ENCODE peak calls at places on chromosomes 1 and 21, in eight cellular contexts. W is SJSA1, G is psoas muscle, F is right cardiac atrium, T is ovary, Z is fibroblast of lung, L is endothelial cell of umbilical vein, Y is AG04450. V is an unnamed sample. For H3K9me3, the result is how much of the 10 kb centered on the place peaks cover.

GRCh38 chr1:209692745-209693504 is 11.7 kb upstream of the HSD11B1 start:
- DNase-seq in F (peak), Y (peak), G (peak), T (peak), Z (peak), L (peak), W (peak), V (peak)

GRCh38 chr1:235327559-235328270 is at the start of gene ARID4B:
- DNase-seq in W (peak), T (peak), Z (no peak), G (peak), Y (no peak), F (peak), L (no peak), V (no peak)

GRCh38 chr1:201546093-201546492 is 7.2 kb downstream of the NAV1 start:
- DNase-seq in L (no peak), G (no peak), Y (no peak), F (no peak), T (no peak), W (no peak), Z (no peak), V (no peak)

GRCh38 chr21:33839167-33839716 is 76.4 kb downstream of the ATP5PO start:
- DNase-seq in W (no peak), Z (no peak), F (no peak), G (no peak), Y (no peak), L (no peak), T (no peak), V (no peak)

GRCh38 chr1:56376188-56376984 is 203.0 kb downstream of the PLPP3 start:
- DNase-seq in L (peak), T (peak), W (no peak), G (peak), Y (no peak), Z (peak), F (peak), V (no peak)

GRCh38 chr1:7703321-7704213 is 67.5 kb upstream of the VAMP3 start:
- DNase-seq in T (no peak), F (peak), G (no peak), Y (no peak), W (no peak), Z (no peak), L (no peak), V (peak)

GRCh38 chr1:85544689-85545203 is 35.8 kb upstream of the CCN1 start:
- DNase-seq in W (peak), F (no peak), Y (no peak), G (no peak), T (no peak), L (peak), Z (peak), V (peak)

GRCh38 chr1:68293122-68293521 is 60.8 kb upstream of the WLS start:
- DNase-seq in Z (no peak), W (no peak), G (no peak), Y (no peak), F (no peak), T (no peak), L (peak), V (no peak)

GRCh38 chr1:33274446-33274845 is 18.2 kb downstream of the ZNF362 start:
- DNase-seq in Y (no peak), G (no peak), W (no peak), F (no peak), L (no peak), T (no peak), Z (no peak), V (no peak)

GRCh38 chr1:95216292-95216990 is 17.6 kb upstream of the RWDD3 start:
- DNase-seq in Y (no peak), T (no peak), Z (no peak), L (no peak), G (no peak), W (no peak), F (no peak), V (no peak)

GRCh38 chr1:5515501-5515900 is 476.7 kb downstream of the NPHP4 start:
- DNase-seq in Z (no peak), W (no peak), Y (no peak), G (no peak), F (no peak), L (no peak), T (no peak), V (no peak)

GRCh38 chr1:197435224-197435623 is 167.2 kb downstream of the CRB1 start:
- DNase-seq in G (no peak), Y (no peak), F (no peak), W (no peak), Z (no peak), T (no peak), L (no peak), V (no peak)

DNA sequence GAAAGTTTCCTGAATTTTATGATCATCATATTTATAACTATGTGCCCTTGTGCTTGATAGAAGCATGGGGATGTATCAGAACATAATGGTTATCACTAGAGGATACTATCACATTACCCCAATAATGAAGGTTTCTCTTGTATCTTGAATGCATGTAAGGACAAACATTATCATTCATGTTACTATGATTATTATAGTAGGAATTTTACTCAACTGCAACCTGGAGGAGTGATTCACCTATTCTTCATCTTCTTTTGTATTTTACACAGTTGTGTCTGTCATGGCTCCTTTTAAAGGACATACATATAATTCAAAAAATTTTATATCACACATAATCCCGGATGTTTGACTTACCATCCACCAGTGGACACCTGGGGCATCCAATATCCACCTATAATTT is 143.8 kb upstream of the TMPRSS15 start:
- DNase-seq in T (no peak), L (no peak), F (no peak), Z (no peak), W (no peak), G (no peak), Y (no peak), V (no peak)
- H3K9me3 ChIP-seq in T (under half), L (under half), F (under half), Z (under half), W (under half), G (under half), Y (under half), V (under half)

DNA sequence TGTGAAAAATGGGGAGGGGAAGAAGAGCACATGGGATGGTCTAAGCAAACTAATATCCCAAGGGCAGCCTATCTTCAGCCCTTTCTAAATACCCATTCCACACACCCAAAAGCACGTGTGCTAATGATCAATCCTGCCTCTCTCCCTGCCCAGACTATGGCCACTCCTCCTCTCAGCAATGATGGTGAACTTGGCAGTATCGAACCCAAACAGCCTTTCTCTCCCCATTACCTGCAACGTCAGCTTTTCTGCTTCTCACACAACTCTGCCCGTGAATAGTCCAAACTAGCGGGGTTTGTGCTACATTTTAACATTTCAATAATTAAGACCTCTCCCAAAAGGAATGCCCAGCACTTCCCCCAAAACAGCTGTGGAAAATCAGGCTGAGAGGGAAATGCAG is 41.6 kb downstream of the SSBP3 start:
- DNase-seq in Z (no peak), W (no peak), T (no peak), L (no peak), F (no peak), G (no peak), Y (no peak), V (no peak)
- H3K4me3 ChIP-seq in Z (no peak), W (no peak), T (no peak), L (no peak), F (no peak), G (no peak), Y (no peak), V (no peak)

DNA sequence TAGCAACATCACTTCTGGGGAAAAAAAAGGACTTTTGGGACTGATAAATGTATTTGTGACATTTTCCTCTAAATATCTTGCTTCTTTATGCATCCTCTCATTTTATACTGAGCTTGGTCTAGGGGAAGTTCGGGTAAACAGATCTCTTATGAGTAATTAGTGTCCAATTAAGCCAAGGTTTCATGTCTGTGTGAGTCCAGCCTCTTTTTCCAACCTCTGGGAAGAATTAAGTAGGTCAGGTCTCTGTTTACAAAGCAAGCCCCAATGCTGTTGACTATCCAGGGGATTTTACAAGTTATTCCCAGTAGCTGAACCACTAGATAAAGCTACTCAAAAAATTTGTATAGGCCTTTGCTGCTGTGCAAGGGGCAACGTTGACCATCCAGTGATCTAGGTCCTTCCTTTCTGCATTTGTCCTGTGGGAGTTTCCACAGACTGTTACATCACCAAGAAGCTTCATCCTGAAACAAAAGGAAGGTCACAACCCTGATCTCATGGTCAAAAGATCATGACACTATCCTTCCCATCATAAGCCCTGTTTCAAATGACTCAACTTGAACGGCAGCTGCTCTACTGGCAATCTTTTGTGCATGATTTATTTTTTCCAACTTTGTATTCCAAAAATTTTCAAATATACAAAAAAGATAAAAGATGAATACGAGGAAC is 74.3 kb downstream of the ETS2 start:
- DNase-seq in L (no peak), G (no peak), W (no peak), F (no peak), Z (no peak), Y (no peak), T (no peak), V (no peak)
- H3K9me3 ChIP-seq in L (under half), G (under half), W (under half), F (under half), Z (under half), Y (under half), T (under half), V (under half)

GRCh38 chr1:47229884-47230691 is 1.9 kb downstream of the TAL1 start:
- DNase-seq in T (no peak), Z (peak), L (peak), F (no peak), W (no peak), Y (no peak), G (no peak), V (no peak)
- H3K4me3 ChIP-seq in T (no peak), Z (no peak), L (peak), F (peak), W (no peak), Y (no peak), G (peak), V (no peak)

DNA sequence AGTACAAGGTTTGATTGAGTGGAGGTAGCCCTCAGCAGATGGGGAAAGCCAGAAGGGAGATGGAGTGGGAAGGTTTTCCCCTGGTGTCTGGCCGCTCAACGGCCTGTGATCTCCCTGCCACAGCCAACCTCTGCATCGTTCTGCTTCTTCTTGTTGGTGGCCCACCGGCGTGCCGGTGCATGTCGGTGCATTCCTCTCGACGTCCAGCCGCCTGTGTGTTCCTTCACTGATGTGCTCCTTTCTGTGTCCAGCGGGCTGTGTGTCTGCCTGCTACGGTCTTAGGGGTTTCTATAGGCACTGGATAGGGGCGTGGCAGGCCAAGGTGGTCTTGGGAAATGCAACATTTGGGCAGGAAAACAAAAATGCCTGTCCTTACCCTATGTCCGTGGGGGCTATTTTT is 101.0 kb downstream of the XPR1 start:
- DNase-seq in Y (no peak), Z (no peak), F (no peak), T (no peak), W (no peak), L (no peak), G (no peak), V (no peak)
- H3K9me3 ChIP-seq in Y (under half), Z (under half), F (under half), T (under half), W (under half), L (under half), G (under half), V (under half)

GRCh38 chr1:179744401-179745130 is 1.5 kb downstream of the FAM163A start:
- DNase-seq in Z (no peak), G (no peak), Y (no peak), T (no peak), L (no peak), F (no peak), W (no peak), V (no peak)

GRCh38 chr1:179743679-179744400 is 749 bp downstream of the FAM163A start:
- DNase-seq in T (no peak), L (no peak), Y (no peak), W (no peak), F (peak), Z (no peak), G (no peak), V (peak)

GRCh38 chr1:179745131-179745611 is 2.1 kb downstream of the FAM163A start:
- DNase-seq in T (no peak), W (no peak), G (no peak), F (no peak), Z (no peak), Y (no peak), L (no peak), V (no peak)

GRCh38 chr1:179742291-179742690 is 800 bp upstream of the FAM163A start:
- DNase-seq in Z (no peak), L (no peak), F (no peak), G (no peak), Y (no peak), T (no peak), W (no peak), V (no peak)

DNA sequence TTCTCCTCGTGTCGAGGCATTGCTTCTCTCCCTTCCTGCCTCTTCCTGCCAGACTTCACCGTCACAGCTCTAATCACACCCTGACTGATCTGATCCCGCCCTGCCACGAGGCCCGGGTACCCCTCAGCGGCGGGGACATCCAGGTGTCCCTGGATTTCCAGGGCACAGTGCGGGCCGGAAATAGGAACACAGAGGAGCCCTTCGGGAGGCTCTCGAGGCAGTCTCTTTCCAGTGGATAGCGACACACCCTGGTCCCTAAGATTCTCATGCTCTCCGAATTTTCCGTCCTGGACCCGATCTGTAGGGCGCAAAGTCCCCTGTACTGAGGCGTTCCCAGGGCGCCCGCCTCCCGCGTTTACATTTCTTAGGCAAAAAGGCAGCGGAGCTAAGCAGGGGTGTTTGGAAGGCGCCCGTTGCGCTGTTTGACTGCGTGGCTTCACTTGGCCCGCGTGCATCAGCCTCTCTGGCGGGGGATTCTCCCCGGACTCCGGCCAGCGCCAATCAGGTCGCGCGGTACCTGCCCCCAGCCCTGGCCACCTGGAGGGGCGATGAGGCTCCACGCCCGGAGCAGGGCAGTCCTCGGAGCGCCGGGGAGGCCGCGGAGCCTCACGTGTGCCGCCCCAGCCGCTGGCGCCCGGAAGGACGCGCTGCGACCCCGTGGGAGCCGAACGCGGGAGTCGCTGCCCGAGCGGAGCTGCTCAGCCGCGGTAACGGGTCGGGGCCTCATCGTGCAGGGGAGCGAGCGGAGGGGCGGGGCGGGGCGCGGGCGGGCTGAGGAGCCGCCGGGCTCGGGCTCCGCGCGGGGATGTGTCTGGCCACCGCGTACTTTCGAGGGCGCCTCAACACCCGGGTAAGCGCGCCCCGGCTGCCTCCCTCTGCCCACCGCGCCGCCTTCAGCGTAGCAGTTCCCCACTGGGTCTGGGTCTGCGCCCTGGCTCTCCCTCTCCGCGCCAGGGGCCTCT is at the start of gene FAM163A:
- DNase-seq in W (no peak), Y (no peak), G (no peak), L (no peak), F (peak), Z (no peak), T (no peak), V (peak)
- H3K4me3 ChIP-seq in W (no peak), Y (no peak), G (peak), L (no peak), F (peak), Z (no peak), T (peak), V (peak)

DNA sequence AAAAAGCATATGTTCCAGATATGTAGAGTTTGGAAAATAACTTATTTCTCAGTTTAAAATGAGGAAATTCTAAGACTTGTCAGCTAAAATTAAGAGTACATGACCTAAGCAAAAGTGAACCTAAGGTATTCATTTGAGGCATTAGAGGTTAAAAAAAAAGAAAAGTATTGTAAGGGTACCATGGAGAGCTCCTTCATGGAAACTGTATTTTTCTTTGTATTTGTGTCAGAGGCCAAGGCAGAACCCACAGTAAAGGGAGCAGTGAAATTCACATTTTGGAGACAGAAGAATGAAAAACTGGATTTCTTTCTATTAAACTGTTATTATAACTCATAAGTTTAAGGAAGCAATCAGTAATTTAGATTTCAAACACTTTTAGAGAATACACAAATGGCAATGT is 1494.8 kb downstream of the KCNT2 start:
- DNase-seq in F (no peak), Z (peak), T (no peak), Y (no peak), G (no peak), W (no peak), L (no peak), V (no peak)
- H3K9me3 ChIP-seq in F (under half), Z (under half), T (under half), Y (under half), G (under half), W (under half), L (under half), V (under half)

GRCh38 chr1:155081472-155082300 is 3.0 kb downstream of the EFNA3 start:
- DNase-seq in L (no peak), Z (no peak), Y (no peak), F (peak), T (no peak), W (no peak), G (no peak), V (peak)
- H3K4me3 ChIP-seq in L (no peak), Z (no peak), Y (no peak), F (peak), T (no peak), W (no peak), G (peak), V (peak)

DNA sequence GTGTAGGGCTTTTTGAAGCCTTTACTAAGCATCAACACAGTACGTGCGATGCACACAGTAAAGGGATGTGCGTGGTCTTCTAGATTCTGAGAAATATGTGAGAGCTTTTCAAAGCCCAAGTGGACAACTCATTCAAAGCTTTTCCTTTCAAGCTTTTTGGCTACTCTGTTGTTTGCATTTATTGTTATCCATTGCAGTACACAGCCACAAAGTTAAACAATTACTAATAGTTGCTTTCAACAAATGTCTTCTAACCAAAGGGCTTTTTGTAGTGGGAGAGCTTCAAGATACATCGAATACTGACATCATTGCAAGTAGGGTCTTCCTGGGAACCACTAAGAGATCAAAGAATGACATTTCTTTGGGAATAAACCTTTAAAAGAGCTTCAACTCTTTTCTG is 97.9 kb upstream of the ETV3 start:
- DNase-seq in Y (no peak), G (no peak), Z (no peak), W (no peak), F (no peak), L (no peak), T (no peak), V (no peak)
- H3K9me3 ChIP-seq in Y (under half), G (under half), Z (under half), W (under half), F (under half), L (under half), T (under half), V (under half)

V was measured in cardiac muscle cell.